ENCODE peak calls at places on chromosomes 6 and 20, in six cellular contexts. M, C, D, Q, I and R are unnamed samples.

GRCh38 chr6:56348578-56348977 is 101.2 kb upstream of the COL21A1 start:
- DNase-seq in M (no peak), C (no peak), D (no peak), Q (no peak), I (no peak), R (no peak)

GRCh38 chr6:37547564-37548061 is 47.9 kb upstream of the CCDC167 start:
- DNase-seq in M (no peak), C (no peak), D (no peak), Q (peak; percentile 91), I (no peak), R (no peak)

GRCh38 chr6:10373642-10374359 is 41.1 kb downstream of the TFAP2A start:
- DNase-seq in M (no peak), C (no peak), D (no peak), Q (no peak), I (no peak), R (no peak)

GRCh38 chr6:38420207-38420606 is 219.5 kb downstream of the BTBD9 start:
- DNase-seq in M (no peak), C (no peak), D (no peak), Q (peak; percentile 35), I (no peak), R (no peak)

GRCh38 chr6:1004885-1005635 is 306.8 kb upstream of the FOXQ1 start:
- DNase-seq in M (no peak), C (peak; percentile 53), D (no peak), Q (peak; percentile 64), I (no peak), R (no peak)

GRCh38 chr6:46677314-46677654 is 10.4 kb upstream of the TDRD6 start:
- DNase-seq in M (no peak), C (no peak), D (no peak), Q (no peak), I (no peak), R (no peak)

GRCh38 chr6:113908801-113909200 is 51.7 kb downstream of the MARCKS start:
- DNase-seq in M (no peak), C (no peak), D (no peak), Q (no peak), I (no peak), R (no peak)

GRCh38 chr6:5325173-5325572 is 63.9 kb downstream of the FARS2 start:
- DNase-seq in M (no peak), C (peak; percentile 7), D (no peak), Q (peak; percentile 11), I (peak; percentile 31), R (no peak)

GRCh38 chr6:106539931-106540330 is 89.4 kb downstream of the RTN4IP1 start:
- DNase-seq in M (no peak), C (no peak), D (no peak), Q (no peak), I (no peak), R (no peak)

GRCh38 chr20:15613530-15613929 is 959.7 kb downstream of the KIF16B start:
- DNase-seq in M (no peak), C (no peak), D (no peak), Q (no peak), I (no peak), R (no peak)

GRCh38 chr20:14062786-14063185 is 67.5 kb downstream of the MACROD2 start:
- DNase-seq in M (no peak), C (no peak), D (no peak), Q (peak; percentile 46), I (no peak), R (no peak)

GRCh38 chr6:152351742-152352141 is 285.4 kb downstream of the SYNE1 start:
- DNase-seq in M (no peak), C (no peak), D (no peak), Q (no peak), I (no peak), R (no peak)

GRCh38 chr6:98828991-98829411 is 5.4 kb upstream of the POU3F2 start:
- DNase-seq in M (no peak), C (no peak), D (no peak), Q (no peak), I (no peak), R (no peak)

GRCh38 chr6:15382089-15382488 is 136.2 kb downstream of the JARID2 start:
- DNase-seq in M (no peak), C (no peak), D (no peak), Q (no peak), I (no peak), R (no peak)

GRCh38 chr20:54566224-54566750 is 90.9 kb downstream of the DOK5 start:
- DNase-seq in M (no peak), C (no peak), D (no peak), Q (no peak), I (no peak), R (no peak)

GRCh38 chr20:11337361-11338130 is 580.1 kb upstream of the BTBD3 start:
- DNase-seq in M (no peak), C (no peak), D (no peak), Q (no peak), I (no peak), R (no peak)

GRCh38 chr6:81777586-81778268 is 25.2 kb upstream of the TENT5A start:
- DNase-seq in M (no peak), C (no peak), D (no peak), Q (no peak), I (no peak), R (no peak)

GRCh38 chr6:24357336-24358218 is at the start of gene DCDC2:
- DNase-seq in M (no peak), C (no peak), D (no peak), Q (peak; percentile 51), I (peak; percentile 21), R (peak; percentile 21)

GRCh38 chr6:12911387-12911960 is 194.9 kb downstream of the PHACTR1 start:
- DNase-seq in M (no peak), C (no peak), D (no peak), Q (peak; percentile 3), I (peak; percentile 18), R (no peak)

GRCh38 chr20:3843490-3843889 is 3.1 kb upstream of the MAVS start:
- DNase-seq in M (no peak), C (no peak), D (no peak), Q (peak; percentile 52), I (no peak), R (no peak)

GRCh38 chr6:65546894-65547293 is 160.1 kb downstream of the EYS start:
- DNase-seq in M (no peak), C (no peak), D (no peak), Q (no peak), I (no peak), R (no peak)

GRCh38 chr20:40524071-40524470 is 165.0 kb downstream of the MAFB start:
- DNase-seq in M (no peak), C (no peak), D (no peak), Q (no peak), I (no peak), R (no peak)

GRCh38 chr20:31684153-31685003 is 38.3 kb downstream of the BCL2L1 start:
- DNase-seq in M (no peak), C (no peak), D (no peak), Q (no peak), I (no peak), R (no peak)

GRCh38 chr6:157217894-157218370 is 105.4 kb downstream of the TMEM242 start:
- DNase-seq in M (no peak), C (no peak), D (no peak), Q (no peak), I (no peak), R (no peak)

GRCh38 chr6:157220485-157220884 is 102.8 kb downstream of the TMEM242 start:
- DNase-seq in M (no peak), C (no peak), D (no peak), Q (no peak), I (no peak), R (no peak)

GRCh38 chr6:157218371-157219198 is 104.7 kb downstream of the TMEM242 start:
- DNase-seq in M (no peak), C (no peak), D (no peak), Q (no peak), I (no peak), R (no peak)

GRCh38 chr6:157221049-157221816 is 102.1 kb downstream of the TMEM242 start:
- DNase-seq in M (no peak), C (no peak), D (peak; percentile 19), Q (peak; percentile 73), I (peak; percentile 75), R (peak; percentile 74)

GRCh38 chr6:157219201-157220200 is 103.8 kb downstream of the TMEM242 start:
- DNase-seq in M (no peak), C (no peak), D (no peak), Q (no peak), I (no peak), R (no peak)
- TF ChIP-seq CTCF in M (no peak), C (no peak), D (no peak), Q (no peak), I (no peak), R (no peak)

GRCh38 chr6:149154137-149154900 is 163.2 kb upstream of the TAB2 start:
- DNase-seq in M (no peak), C (peak; percentile 80), D (no peak), Q (no peak), I (no peak), R (no peak)
- TF ChIP-seq CTCF in M (no peak), C (no peak), D (no peak), Q (no peak), I (no peak), R (no peak)

DNA sequence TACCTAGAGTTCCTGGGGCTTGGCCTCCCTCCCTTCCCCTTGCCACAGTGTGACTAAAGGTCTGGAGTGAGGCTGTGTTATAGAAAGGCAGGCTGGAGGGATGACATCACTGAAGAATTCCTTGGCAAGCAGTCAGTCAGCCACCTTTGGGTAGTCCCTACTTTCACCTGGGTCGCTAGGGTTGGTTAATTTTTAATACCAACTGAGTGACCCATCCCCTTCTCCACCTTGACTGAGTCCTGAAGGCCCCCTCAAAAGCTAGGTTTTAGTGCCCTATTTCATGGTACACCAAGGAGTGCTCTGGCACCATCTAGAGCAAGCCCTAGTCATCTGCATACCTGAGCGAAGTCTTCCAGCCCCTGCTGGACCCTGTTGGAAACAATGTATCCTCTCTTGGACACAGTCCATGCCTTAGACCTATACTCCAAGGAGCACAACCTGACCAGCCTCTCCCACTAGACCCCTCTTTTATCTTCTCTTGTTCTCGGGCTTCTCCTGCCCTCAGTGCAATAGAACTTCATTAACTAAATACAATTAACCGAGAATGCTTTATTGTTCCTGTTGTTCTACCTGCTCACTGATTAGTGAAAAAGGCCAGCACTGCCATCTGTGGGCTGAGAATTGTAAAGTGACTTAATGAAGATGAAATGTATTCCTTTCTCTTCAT is 44.6 kb downstream of the RIN2 start:
- DNase-seq in M (no peak), C (no peak), D (no peak), Q (peak; percentile 89), I (no peak), R (no peak)
- TF ChIP-seq CTCF in M (no peak), C (peak; percentile 11), D (no peak), Q (peak; percentile 39), I (peak; percentile 17), R (no peak)

DNA sequence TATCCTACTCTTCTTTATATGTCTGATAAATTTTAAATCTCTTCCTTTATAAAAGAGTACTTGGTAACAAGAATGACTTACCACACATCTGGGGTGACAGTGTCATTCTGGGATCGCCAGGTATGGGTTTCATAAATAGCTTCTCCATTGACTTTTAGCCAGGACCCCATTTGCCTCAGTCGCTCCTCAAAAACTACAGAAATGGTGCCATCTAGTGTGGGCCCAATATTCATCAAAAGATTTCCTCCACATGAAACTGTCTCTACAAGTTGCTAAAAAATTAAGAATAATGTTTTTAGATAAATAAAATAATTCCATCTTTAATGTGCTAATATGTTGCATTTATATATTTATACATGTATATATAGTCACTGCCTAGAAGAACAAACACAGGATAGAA is 9.7 kb downstream of the FUCA2 start:
- DNase-seq in M (no peak), C (no peak), D (no peak), Q (no peak), I (no peak), R (no peak)
- TF ChIP-seq CTCF in M (peak; percentile 5), C (no peak), D (no peak), Q (peak; percentile 17), I (no peak), R (no peak)